ENCODE peak calls at places on chromosomes 3 and 15, in seven cellular contexts. B is left ventricle myocardium inferior; I is NCI-H774; U is HT-29; P is stimulated activated naive B cell treated with anti-CD40 and anti-IgM and Interleukin-4, amounts not matched to agents 10 μg/mL and 1 μg/mL and 100 μg/mL, for 72 hours; A is astrocyte of the spinal cord; R is SW480. M is an unnamed sample.

GRCh38 chr3:177802151-177802900 is 605.0 kb upstream of the TBL1XR1 start:
- DNase-seq in B (no peak), I (no peak), U (no peak), P (no peak), A (peak; percentile 75), R (no peak), M (no peak)

GRCh38 chr3:39541917-39542329 is 74.4 kb downstream of the MOBP start:
- DNase-seq in B (no peak), I (no peak), U (peak; percentile 25), P (no peak), A (peak; percentile 22), R (peak; percentile 18), M (peak; percentile 64)

GRCh38 chr3:132347095-132347494 is 29.9 kb downstream of the ACP3 start:
- DNase-seq in B (no peak), I (peak; percentile 17), U (no peak), P (no peak), A (peak; percentile 49), R (no peak), M (peak; percentile 90)

GRCh38 chr3:140922634-140923033 is 19.0 kb upstream of the SLC25A36 start:
- DNase-seq in B (no peak), I (no peak), U (no peak), P (no peak), A (peak; percentile 33), R (peak; percentile 26), M (peak; percentile 23)

GRCh38 chr3:165466856-165467255 is 270.7 kb upstream of the SLITRK3 start:
- DNase-seq in B (no peak), I (no peak), U (no peak), P (no peak), A (peak; percentile 50), R (no peak), M (no peak)

GRCh38 chr3:187352581-187353575 is 15.3 kb upstream of the RTP4 start:
- DNase-seq in B (no peak), I (no peak), U (no peak), P (no peak), A (peak; percentile 5), R (no peak), M (no peak)

GRCh38 chr15:93001881-93002280 is 87.1 kb downstream of the RGMA start:
- DNase-seq in B (no peak), I (no peak), U (peak; percentile 19), P (no peak), A (no peak), R (no peak), M (no peak)

GRCh38 chr3:56928379-56929068 is 126.8 kb upstream of the ARHGEF3 start:
- DNase-seq in B (no peak), I (no peak), U (no peak), P (no peak), A (peak; percentile 11), R (peak; percentile 43), M (no peak)

GRCh38 chr15:31169558-31169957 is 68.0 kb upstream of the TRPM1 start:
- DNase-seq in B (no peak), I (no peak), U (no peak), P (no peak), A (no peak), R (no peak), M (no peak)

GRCh38 chr15:38316311-38316710 is 63.7 kb downstream of the SPRED1 start:
- DNase-seq in B (no peak), I (no peak), U (no peak), P (no peak), A (no peak), R (no peak), M (no peak)

GRCh38 chr15:88401269-88401971 is 65.8 kb downstream of the MRPL46 start:
- DNase-seq in B (peak; percentile 26), I (no peak), U (no peak), P (no peak), A (no peak), R (no peak), M (no peak)

GRCh38 chr3:105513042-105513441 is 146.3 kb downstream of the ALCAM start:
- DNase-seq in B (no peak), I (no peak), U (no peak), P (no peak), A (peak; percentile 83), R (no peak), M (no peak)

GRCh38 chr3:53252105-53252946 is 3.5 kb downstream of the TKT start:
- DNase-seq in B (no peak), I (no peak), U (no peak), P (no peak), A (no peak), R (no peak), M (no peak)

GRCh38 chr3:133930341-133930933 is 34.8 kb upstream of the RAB6B start:
- DNase-seq in B (no peak), I (peak; percentile 9), U (peak; percentile 58), P (no peak), A (peak; percentile 82), R (peak; percentile 67), M (peak; percentile 84)

GRCh38 chr3:54882114-54882833 is 45.6 kb downstream of the LRTM1 start:
- DNase-seq in B (no peak), I (no peak), U (no peak), P (no peak), A (peak; percentile 97), R (no peak), M (no peak)

GRCh38 chr3:196660381-196661166 is 21.1 kb downstream of the NRROS start:
- DNase-seq in B (no peak), I (peak; percentile 83), U (peak; percentile 61), P (no peak), A (no peak), R (no peak), M (no peak)

GRCh38 chr3:36823806-36824205 is 59.5 kb upstream of the DCLK3 start:
- DNase-seq in B (no peak), I (no peak), U (no peak), P (no peak), A (no peak), R (no peak), M (no peak)

GRCh38 chr15:26864664-26865191 is 2.1 kb upstream of the GABRA5 start:
- DNase-seq in B (no peak), I (peak; percentile 2), U (peak; percentile 72), P (no peak), A (peak; percentile 59), R (peak; percentile 48), M (peak; percentile 44)

GRCh38 chr15:63232400-63232799 is 43.0 kb downstream of the RAB8B start:
- DNase-seq in B (no peak), I (no peak), U (no peak), P (no peak), A (no peak), R (no peak), M (peak; percentile 27)

GRCh38 chr3:18512007-18512406 is 86.9 kb upstream of the SATB1 start:
- DNase-seq in B (no peak), I (no peak), U (no peak), P (no peak), A (no peak), R (no peak), M (no peak)

GRCh38 chr3:191329654-191330308 is 545 bp downstream of the UTS2B start:
- DNase-seq in B (peak; percentile 43), I (peak; percentile 66), U (peak; percentile 64), P (peak; percentile 13), A (peak; percentile 68), R (peak; percentile 62), M (no peak)